ENCODE peak calls at places on chromosomes 6 and 20, in eight cellular contexts. C is EL, A is cerebellum, S is iPS DF 19.7, Q is fibroblast of lung, J is neuronal stem cell, V is activated B cell treated with CpG ODN at 0.5 μM for 24 hours, T is Daoy. B is an unnamed sample.
A peak's percentile ranks its signal among the peaks of the same experiment; 100 is the strongest.

GRCh38 chr6:122407712-122408111 is 8.3 kb downstream of the HSF2 start:
- DNase-seq in S (no peak), V (no peak), J (no peak), C (no peak), A (no peak), Q (no peak), T (no peak), B (no peak)

GRCh38 chr6:37766717-37767116 is 52.8 kb upstream of the ZFAND3 start:
- DNase-seq in A (no peak), V (no peak), T (no peak), Q (no peak), S (no peak), J (no peak), C (no peak), B (no peak)

GRCh38 chr6:134256862-134257261 is 61.0 kb downstream of the SGK1 start:
- DNase-seq in Q (no peak), T (no peak), V (no peak), C (no peak), S (no peak), A (no peak), J (no peak), B (no peak)

GRCh38 chr6:138692058-138692977 is 81.3 kb upstream of the CCDC28A start:
- DNase-seq in Q (peak; percentile 63), C (peak; percentile 64), T (peak; percentile 74), S (no peak), J (peak; percentile 72), A (peak; percentile 51), V (peak; percentile 75), B (peak; percentile 55)

GRCh38 chr6:61810047-61810446 is 476.0 kb downstream of the KHDRBS2 start:
- DNase-seq in Q (no peak), J (no peak), A (no peak), V (no peak), T (no peak), C (no peak), S (no peak), B (no peak)

GRCh38 chr6:169895926-169896761 is 144.7 kb downstream of the ERMARD start:
- DNase-seq in V (no peak), S (no peak), T (no peak), Q (no peak), A (no peak), C (no peak), J (no peak), B (no peak)

GRCh38 chr6:159106627-159107241 is 61.9 kb upstream of the TAGAP start:
- DNase-seq in T (peak; percentile 71), C (peak; percentile 49), J (peak; percentile 43), Q (peak; percentile 48), S (peak; percentile 59), A (peak; percentile 69), V (peak; percentile 85), B (peak; percentile 6)

GRCh38 chr6:24145690-24146131 is 19.7 kb downstream of the NRSN1 start:
- DNase-seq in S (no peak), J (no peak), C (no peak), T (no peak), V (no peak), Q (no peak), A (no peak), B (no peak)

GRCh38 chr20:6583134-6583738 is 184.2 kb upstream of the BMP2 start:
- DNase-seq in Q (peak; percentile 75), J (peak; percentile 65), V (no peak), S (peak; percentile 42), T (peak; percentile 52), A (no peak), C (peak; percentile 31), B (peak; percentile 79)

GRCh38 chr6:51887859-51888258 is 199.6 kb downstream of the PKHD1 start:
- DNase-seq in A (no peak), J (no peak), C (no peak), T (no peak), S (no peak), V (no peak), Q (no peak), B (no peak)

GRCh38 chr6:15244605-15245360 is 1.1 kb upstream of the JARID2 start:
- DNase-seq in T (peak; percentile 80), A (peak; percentile 74), S (no peak), Q (peak; percentile 75), V (no peak), C (peak; percentile 78), J (no peak), B (peak; percentile 60)

GRCh38 chr6:52557389-52558265 is 19.2 kb downstream of the TRAM2 start:
- DNase-seq in V (no peak), Q (peak; percentile 65), S (no peak), A (no peak), J (no peak), C (no peak), T (no peak), B (no peak)

GRCh38 chr20:62938105-62938888 is at the start of gene GID8:
- DNase-seq in C (peak; percentile 48), V (peak; percentile 66), J (no peak), Q (peak; percentile 46), T (peak; percentile 51), S (no peak), A (no peak), B (no peak)

GRCh38 chr6:7047966-7048365 is 59.8 kb upstream of the RREB1 start:
- DNase-seq in S (no peak), C (no peak), Q (no peak), A (no peak), J (no peak), T (no peak), V (no peak), B (no peak)

GRCh38 chr6:157452096-157452495 is 71.1 kb downstream of the ZDHHC14 start:
- DNase-seq in T (no peak), S (no peak), A (no peak), C (no peak), J (no peak), Q (no peak), V (no peak), B (no peak)

GRCh38 chr6:90955246-90955645 is 368.4 kb upstream of the MAP3K7 start:
- DNase-seq in Q (no peak), A (no peak), V (no peak), J (no peak), T (no peak), S (no peak), C (no peak), B (no peak)

GRCh38 chr6:20351529-20351928 is 50.1 kb upstream of the E2F3 start:
- DNase-seq in Q (no peak), A (no peak), C (no peak), V (no peak), T (no peak), S (no peak), J (no peak), B (no peak)

GRCh38 chr6:150418825-150419594 is 50.2 kb downstream of the IYD start:
- DNase-seq in S (no peak), A (peak; percentile 3), J (peak; percentile 21), T (peak; percentile 82), V (peak; percentile 67), C (peak; percentile 46), Q (peak; percentile 65), B (peak; percentile 22)

GRCh38 chr6:160248538-160248937 is 10.1 kb downstream of the SLC22A2 start:
- DNase-seq in A (no peak), S (no peak), T (peak; percentile 51), J (no peak), V (no peak), Q (no peak), C (peak; percentile 42), B (peak; percentile 67)

GRCh38 chr6:33375143-33375649 is 16.4 kb upstream of the KIFC1 start:
- DNase-seq in A (no peak), T (peak; percentile 79), V (no peak), J (no peak), S (no peak), C (peak; percentile 84), Q (peak; percentile 94), B (peak; percentile 95)

GRCh38 chr6:22152871-22153270 is 144.0 kb downstream of the PRL start:
- DNase-seq in S (no peak), Q (no peak), T (no peak), C (no peak), V (no peak), J (no peak), A (no peak), B (no peak)

GRCh38 chr6:107746461-107747030 is 77.6 kb downstream of the SCML4 start:
- DNase-seq in T (no peak), J (no peak), C (no peak), S (no peak), V (no peak), A (no peak), Q (no peak), B (no peak)

GRCh38 chr20:44580581-44581268 is 1.7 kb upstream of the PKIG start:
- DNase-seq in A (no peak), C (no peak), S (no peak), T (no peak), V (no peak), Q (no peak), J (no peak), B (no peak)

GRCh38 chr6:167047554-167047953 is 48.4 kb downstream of the CEP43 start:
- DNase-seq in Q (no peak), A (no peak), J (no peak), C (no peak), S (no peak), T (no peak), V (peak; percentile 36), B (no peak)

GRCh38 chr6:93790976-93791375 is 371.6 kb upstream of the EPHA7 start:
- DNase-seq in S (no peak), A (no peak), C (no peak), J (no peak), Q (no peak), T (no peak), V (no peak), B (peak; percentile 81)

GRCh38 chr6:167825759-167826229 is 917 bp upstream of the AFDN start:
- DNase-seq in A (peak; percentile 30), J (no peak), T (peak; percentile 32), V (peak; percentile 29), Q (no peak), C (peak; percentile 56), S (no peak), B (peak; percentile 50)

GRCh38 chr6:34484899-34485298 is 19.0 kb downstream of the PACSIN1 start:
- DNase-seq in A (no peak), J (no peak), C (no peak), S (no peak), Q (no peak), V (no peak), T (peak; percentile 52), B (no peak)

GRCh38 chr6:103122766-103123601 is 1729.5 kb downstream of the GRIK2 start:
- DNase-seq in A (peak; percentile 9), C (peak; percentile 58), T (no peak), Q (peak; percentile 14), V (no peak), S (peak; percentile 61), J (peak; percentile 72), B (peak; percentile 1)

GRCh38 chr6:151806757-151807512 is 547 bp upstream of the ESR1 start:
- DNase-seq in Q (no peak), J (no peak), T (peak; percentile 19), C (no peak), A (no peak), V (no peak), S (no peak), B (peak; percentile 51)

GRCh38 chr6:20633566-20634340 is 99.5 kb downstream of the CDKAL1 start:
- DNase-seq in C (no peak), T (no peak), S (no peak), Q (no peak), A (no peak), J (no peak), V (no peak), B (no peak)

GRCh38 chr6:143215363-143215762 is 154.7 kb downstream of the AIG1 start:
- DNase-seq in A (no peak), Q (no peak), S (no peak), J (no peak), C (no peak), V (no peak), T (no peak), B (no peak)

B was measured in foreskin fibroblast.